ENCODE peak calls at places on chromosome 1, in four cellular contexts. One of them, this sample, is unnamed.

GRCh38 chr1:205493241-205494085 is 11.0 kb upstream of the CDK18 start:
- DNase-seq in skeletal muscle cell: peak
- DNase-seq in neural progenitor cell: no peak
- DNase-seq in endodermal cell: no peak
- DNase-seq in this sample: no peak

GRCh38 chr1:152141971-152142584 is 16.9 kb downstream of the RPTN start:
- DNase-seq in skeletal muscle cell: peak
- DNase-seq in neural progenitor cell: peak
- DNase-seq in endodermal cell: peak
- DNase-seq in this sample: peak

GRCh38 chr1:17191990-17192242 is 13.0 kb upstream of the PADI1 start:
- DNase-seq in skeletal muscle cell: no peak
- DNase-seq in neural progenitor cell: no peak
- DNase-seq in endodermal cell: no peak
- DNase-seq in this sample: no peak

GRCh38 chr1:223737342-223737741 is 25.0 kb downstream of the CAPN2 start:
- DNase-seq in skeletal muscle cell: no peak
- DNase-seq in neural progenitor cell: no peak
- DNase-seq in endodermal cell: no peak
- DNase-seq in this sample: no peak

GRCh38 chr1:210821615-210822014 is 312.3 kb downstream of the KCNH1 start:
- DNase-seq in skeletal muscle cell: no peak
- DNase-seq in neural progenitor cell: no peak
- DNase-seq in endodermal cell: no peak
- DNase-seq in this sample: no peak

GRCh38 chr1:21913763-21914162 is 23.3 kb downstream of the HSPG2 start:
- DNase-seq in skeletal muscle cell: no peak
- DNase-seq in neural progenitor cell: no peak
- DNase-seq in endodermal cell: no peak
- DNase-seq in this sample: no peak

GRCh38 chr1:163046071-163046470 is 23.1 kb upstream of the RGS4 start:
- DNase-seq in skeletal muscle cell: no peak
- DNase-seq in neural progenitor cell: no peak
- DNase-seq in endodermal cell: no peak
- DNase-seq in this sample: no peak

GRCh38 chr1:55640708-55641473 is 425.7 kb upstream of the USP24 start:
- DNase-seq in skeletal muscle cell: no peak
- DNase-seq in neural progenitor cell: no peak
- DNase-seq in endodermal cell: peak
- DNase-seq in this sample: peak

GRCh38 chr1:224726783-224727182 is 110.7 kb downstream of the CNIH3 start:
- DNase-seq in skeletal muscle cell: peak
- DNase-seq in neural progenitor cell: no peak
- DNase-seq in endodermal cell: no peak
- DNase-seq in this sample: peak

GRCh38 chr1:183093821-183094287 is 70.6 kb downstream of the LAMC1 start:
- DNase-seq in skeletal muscle cell: peak
- DNase-seq in neural progenitor cell: no peak
- DNase-seq in endodermal cell: peak
- DNase-seq in this sample: no peak

DNA sequence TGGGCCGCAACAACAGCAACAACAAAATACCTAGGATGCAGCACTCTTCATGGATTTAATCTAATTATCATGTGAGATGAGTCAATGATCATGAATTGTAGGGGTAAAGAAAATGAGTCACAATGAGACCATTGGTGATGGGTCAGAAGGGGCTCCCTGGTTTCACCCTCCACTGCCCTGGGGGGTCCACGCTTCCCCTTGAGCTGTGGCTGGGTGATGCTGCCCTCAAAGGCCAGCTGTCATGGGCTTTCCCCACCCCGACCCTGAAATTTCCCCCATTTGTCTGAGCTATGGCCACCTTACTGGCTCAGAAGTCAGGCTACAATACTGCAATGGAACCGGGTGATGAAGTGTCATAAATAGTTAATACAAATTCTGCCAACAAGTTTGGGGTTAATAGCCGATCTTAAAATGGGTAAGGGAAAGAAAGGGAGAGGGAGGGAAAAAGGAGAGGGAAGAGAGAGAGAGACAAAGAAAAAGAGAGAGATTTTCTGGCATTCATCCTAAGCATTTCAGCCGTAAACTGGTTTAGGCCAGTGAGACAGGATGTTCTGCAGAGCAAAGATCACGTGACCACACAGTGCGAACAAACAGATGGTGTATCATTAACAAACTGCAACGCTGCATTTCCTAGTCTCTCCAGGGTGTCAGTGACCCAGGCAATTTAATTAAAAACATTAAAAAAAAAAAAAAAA is 143.4 kb upstream of the ERRFI1 start:
- DNase-seq in skeletal muscle cell: peak
- DNase-seq in neural progenitor cell: no peak
- DNase-seq in endodermal cell: no peak
- DNase-seq in this sample: peak
- H3K4me3 ChIP-seq in skeletal muscle cell: no peak
- H3K4me3 ChIP-seq in neural progenitor cell: no peak
- H3K4me3 ChIP-seq in endodermal cell: no peak
- H3K4me3 ChIP-seq in this sample: no peak

GRCh38 chr1:11787251-11787803 is 18.4 kb downstream of the MTHFR start:
- DNase-seq in skeletal muscle cell: no peak
- DNase-seq in neural progenitor cell: peak
- DNase-seq in endodermal cell: peak
- DNase-seq in this sample: no peak
- H3K4me3 ChIP-seq in skeletal muscle cell: no peak
- H3K4me3 ChIP-seq in neural progenitor cell: no peak
- H3K4me3 ChIP-seq in endodermal cell: no peak
- H3K4me3 ChIP-seq in this sample: no peak

GRCh38 chr1:156504062-156504813 is 3.7 kb upstream of the MEF2D start:
- DNase-seq in skeletal muscle cell: no peak
- DNase-seq in neural progenitor cell: no peak
- DNase-seq in endodermal cell: no peak
- DNase-seq in this sample: no peak

GRCh38 chr1:156506450-156506849 is 5.9 kb upstream of the MEF2D start:
- DNase-seq in skeletal muscle cell: no peak
- DNase-seq in neural progenitor cell: no peak
- DNase-seq in endodermal cell: no peak
- DNase-seq in this sample: no peak

GRCh38 chr1:156503672-156504055 is 3.1 kb upstream of the MEF2D start:
- DNase-seq in skeletal muscle cell: no peak
- DNase-seq in neural progenitor cell: no peak
- DNase-seq in endodermal cell: no peak
- DNase-seq in this sample: no peak

GRCh38 chr1:156504821-156505678 is 4.5 kb upstream of the MEF2D start:
- DNase-seq in skeletal muscle cell: peak
- DNase-seq in neural progenitor cell: peak
- DNase-seq in endodermal cell: peak
- DNase-seq in this sample: peak

DNA sequence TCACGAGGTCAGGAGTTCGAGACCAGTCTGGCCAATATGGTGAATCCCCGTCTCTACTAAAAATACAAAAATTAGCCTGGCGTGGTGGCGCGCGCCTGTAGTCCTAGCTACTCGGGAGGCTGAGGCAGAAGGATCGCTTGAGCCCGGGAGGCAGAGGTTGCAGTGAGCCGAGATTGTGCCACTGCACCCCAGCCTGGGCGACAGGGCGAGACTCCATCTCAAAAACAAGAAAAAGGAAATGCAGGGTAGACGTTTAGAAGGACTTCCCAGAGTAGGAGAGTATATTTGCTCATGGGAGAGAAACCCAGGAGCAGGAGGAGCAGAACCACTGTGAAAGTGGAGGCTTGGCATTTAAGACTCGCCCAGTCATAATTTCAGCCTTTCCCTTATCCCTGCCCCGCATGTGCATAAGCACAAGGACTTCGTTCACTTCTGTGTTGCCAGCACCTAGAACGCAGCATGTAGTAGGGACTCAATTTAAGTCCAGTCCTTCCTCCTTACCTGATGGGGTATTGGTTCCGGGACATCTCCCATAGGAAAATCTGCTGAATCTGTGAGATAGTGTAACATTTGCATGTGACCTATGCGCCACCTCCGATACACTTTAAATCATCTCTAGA is 5.2 kb upstream of the MEF2D start:
- DNase-seq in skeletal muscle cell: no peak
- DNase-seq in neural progenitor cell: no peak
- DNase-seq in endodermal cell: no peak
- DNase-seq in this sample: no peak
- H3K4me3 ChIP-seq in skeletal muscle cell: no peak
- H3K4me3 ChIP-seq in neural progenitor cell: no peak
- H3K4me3 ChIP-seq in endodermal cell: no peak
- H3K4me3 ChIP-seq in this sample: no peak

GRCh38 chr1:41919764-41920397 is 1.2 kb upstream of the HIVEP3 start:
- DNase-seq in skeletal muscle cell: no peak
- DNase-seq in neural progenitor cell: peak
- DNase-seq in endodermal cell: peak
- DNase-seq in this sample: no peak
- H3K4me3 ChIP-seq in skeletal muscle cell: no peak
- H3K4me3 ChIP-seq in neural progenitor cell: peak
- H3K4me3 ChIP-seq in endodermal cell: peak
- H3K4me3 ChIP-seq in this sample: no peak

GRCh38 chr1:51203121-51203873 is 32.8 kb upstream of the RNF11 start:
- DNase-seq in skeletal muscle cell: no peak
- DNase-seq in neural progenitor cell: no peak
- DNase-seq in endodermal cell: no peak
- DNase-seq in this sample: no peak

GRCh38 chr1:51203874-51204245 is 32.2 kb upstream of the RNF11 start:
- DNase-seq in skeletal muscle cell: no peak
- DNase-seq in neural progenitor cell: no peak
- DNase-seq in endodermal cell: no peak
- DNase-seq in this sample: no peak
- H3K4me3 ChIP-seq in skeletal muscle cell: no peak
- H3K4me3 ChIP-seq in neural progenitor cell: no peak
- H3K4me3 ChIP-seq in endodermal cell: no peak
- H3K4me3 ChIP-seq in this sample: no peak

DNA sequence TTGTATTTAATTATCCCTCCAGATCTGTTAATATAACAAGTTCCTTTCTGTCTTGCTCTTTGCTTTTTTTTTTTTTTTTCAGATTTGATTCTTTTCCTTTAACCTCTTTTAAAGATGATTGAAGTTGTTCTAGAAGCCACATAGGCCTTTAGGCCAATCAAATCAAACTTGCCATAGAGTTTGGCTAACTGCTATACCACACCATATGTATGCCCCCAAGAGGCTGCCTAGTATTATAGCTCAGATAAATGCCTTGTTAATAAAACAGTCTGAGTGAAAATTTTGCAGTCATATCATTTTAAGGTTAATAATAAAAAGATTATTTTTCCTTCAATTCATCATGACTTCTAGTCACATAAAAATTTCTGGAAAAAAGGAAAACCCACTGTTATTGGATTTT is 696.0 kb upstream of the CHRM3 start:
- DNase-seq in skeletal muscle cell: peak
- DNase-seq in neural progenitor cell: no peak
- DNase-seq in endodermal cell: no peak
- DNase-seq in this sample: no peak
- H3K4me3 ChIP-seq in skeletal muscle cell: no peak
- H3K4me3 ChIP-seq in neural progenitor cell: no peak
- H3K4me3 ChIP-seq in endodermal cell: no peak
- H3K4me3 ChIP-seq in this sample: no peak

GRCh38 chr1:181101581-181102226 is 13.2 kb downstream of the IER5 start:
- DNase-seq in skeletal muscle cell: no peak
- DNase-seq in neural progenitor cell: peak
- DNase-seq in endodermal cell: peak
- DNase-seq in this sample: no peak
- H3K4me3 ChIP-seq in skeletal muscle cell: no peak
- H3K4me3 ChIP-seq in neural progenitor cell: peak
- H3K4me3 ChIP-seq in endodermal cell: peak
- H3K4me3 ChIP-seq in this sample: no peak

GRCh38 chr1:220734571-220735326 is 13.4 kb upstream of the MTARC2 start:
- DNase-seq in skeletal muscle cell: peak
- DNase-seq in neural progenitor cell: no peak
- DNase-seq in endodermal cell: no peak
- DNase-seq in this sample: no peak

GRCh38 chr1:220732137-220732536 is 16.0 kb upstream of the MTARC2 start:
- DNase-seq in skeletal muscle cell: no peak
- DNase-seq in neural progenitor cell: no peak
- DNase-seq in endodermal cell: no peak
- DNase-seq in this sample: no peak

GRCh38 chr1:220732621-220733020 is 15.5 kb upstream of the MTARC2 start:
- DNase-seq in skeletal muscle cell: no peak
- DNase-seq in neural progenitor cell: no peak
- DNase-seq in endodermal cell: no peak
- DNase-seq in this sample: no peak

GRCh38 chr1:220727523-220727922 is 20.6 kb upstream of the MTARC2 start:
- DNase-seq in skeletal muscle cell: no peak
- DNase-seq in neural progenitor cell: no peak
- DNase-seq in endodermal cell: no peak
- DNase-seq in this sample: no peak

DNA sequence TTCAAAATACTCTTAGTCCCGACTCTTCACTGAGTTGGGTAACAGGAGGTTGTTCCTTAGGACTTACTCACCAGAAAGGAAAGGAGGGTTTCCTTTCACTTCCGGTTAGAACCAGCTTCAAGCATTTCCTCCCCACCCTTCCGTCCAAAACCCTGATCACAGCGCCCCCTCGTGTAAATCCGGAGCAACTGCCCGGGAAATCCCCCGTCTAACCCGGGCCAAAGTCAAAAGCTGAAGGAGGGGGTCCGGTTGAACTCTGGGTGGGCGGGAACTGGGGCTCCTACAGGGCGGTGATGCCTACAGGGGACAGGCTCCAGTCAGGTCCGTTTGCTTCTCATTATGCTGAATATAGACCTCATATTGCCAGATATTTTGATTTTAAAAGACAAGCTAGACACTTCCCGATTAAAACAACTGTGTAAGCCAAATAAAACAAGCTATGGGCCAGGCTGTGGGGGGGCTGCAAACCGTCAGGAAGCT is 15.0 kb upstream of the MTARC2 start:
- DNase-seq in skeletal muscle cell: peak
- DNase-seq in neural progenitor cell: peak
- DNase-seq in endodermal cell: peak
- DNase-seq in this sample: peak
- H3K4me3 ChIP-seq in skeletal muscle cell: no peak
- H3K4me3 ChIP-seq in neural progenitor cell: no peak
- H3K4me3 ChIP-seq in endodermal cell: no peak
- H3K4me3 ChIP-seq in this sample: no peak

GRCh38 chr1:201022178-201022823 is 1.2 kb downstream of the KIF21B start:
- DNase-seq in skeletal muscle cell: no peak
- DNase-seq in neural progenitor cell: no peak
- DNase-seq in endodermal cell: no peak
- DNase-seq in this sample: no peak
- H3K4me3 ChIP-seq in skeletal muscle cell: peak
- H3K4me3 ChIP-seq in neural progenitor cell: peak
- H3K4me3 ChIP-seq in endodermal cell: peak
- H3K4me3 ChIP-seq in this sample: no peak

This sample was measured in lower leg skin.